ENCODE peak calls at places on chromosome 1, in nine cellular contexts. One of them, this sample, is unnamed.

GRCh38 chr1:211324992-211325775 is 1.4 kb upstream of the TRAF5 start:
- DNase-seq in pancreas: no peak
- DNase-seq in AG09319: no peak
- DNase-seq in IMR-90: no peak
- DNase-seq in AG10803: no peak
- DNase-seq in dorsolateral prefrontal cortex: no peak
- DNase-seq in thoracic aorta: no peak
- DNase-seq in mammary epithelial cell: no peak
- DNase-seq in AG09309: no peak
- DNase-seq in this sample: no peak

GRCh38 chr1:205536759-205537361 is 32.4 kb downstream of the CDK18 start:
- DNase-seq in IMR-90: no peak
- DNase-seq in pancreas: peak
- DNase-seq in AG09309: no peak
- DNase-seq in AG10803: no peak
- DNase-seq in AG09319: no peak
- DNase-seq in mammary epithelial cell: no peak
- DNase-seq in dorsolateral prefrontal cortex: peak
- DNase-seq in thoracic aorta: no peak
- DNase-seq in this sample: no peak

GRCh38 chr1:54294846-54295245 is 94.9 kb downstream of the MRPL37 start:
- DNase-seq in pancreas: no peak
- DNase-seq in mammary epithelial cell: no peak
- DNase-seq in IMR-90: peak
- DNase-seq in AG09319: no peak
- DNase-seq in thoracic aorta: no peak
- DNase-seq in dorsolateral prefrontal cortex: no peak
- DNase-seq in AG10803: peak
- DNase-seq in AG09309: no peak
- DNase-seq in this sample: no peak

GRCh38 chr1:41454406-41454805 is 30.1 kb downstream of the EDN2 start:
- DNase-seq in AG09319: no peak
- DNase-seq in pancreas: no peak
- DNase-seq in dorsolateral prefrontal cortex: peak
- DNase-seq in AG10803: peak
- DNase-seq in thoracic aorta: no peak
- DNase-seq in mammary epithelial cell: peak
- DNase-seq in IMR-90: no peak
- DNase-seq in AG09309: no peak
- DNase-seq in this sample: no peak

GRCh38 chr1:160376525-160377131 is 9.8 kb downstream of the NHLH1 start:
- DNase-seq in thoracic aorta: no peak
- DNase-seq in AG09309: peak
- DNase-seq in mammary epithelial cell: peak
- DNase-seq in AG10803: peak
- DNase-seq in IMR-90: peak
- DNase-seq in dorsolateral prefrontal cortex: no peak
- DNase-seq in pancreas: no peak
- DNase-seq in AG09319: peak
- DNase-seq in this sample: peak

GRCh38 chr1:175508320-175509110 is 234.9 kb downstream of the TNR start:
- DNase-seq in pancreas: no peak
- DNase-seq in IMR-90: no peak
- DNase-seq in AG10803: no peak
- DNase-seq in mammary epithelial cell: peak
- DNase-seq in dorsolateral prefrontal cortex: no peak
- DNase-seq in AG09319: no peak
- DNase-seq in AG09309: no peak
- DNase-seq in thoracic aorta: no peak
- DNase-seq in this sample: no peak

GRCh38 chr1:890661-891060 is 33.1 kb upstream of the SAMD11 start:
- DNase-seq in dorsolateral prefrontal cortex: no peak
- DNase-seq in thoracic aorta: no peak
- DNase-seq in IMR-90: peak
- DNase-seq in AG10803: no peak
- DNase-seq in pancreas: no peak
- DNase-seq in mammary epithelial cell: no peak
- DNase-seq in AG09309: no peak
- DNase-seq in AG09319: no peak
- DNase-seq in this sample: no peak

GRCh38 chr1:116067564-116067887 is 43.7 kb upstream of the MAB21L3 start:
- DNase-seq in pancreas: no peak
- DNase-seq in mammary epithelial cell: peak
- DNase-seq in thoracic aorta: no peak
- DNase-seq in AG09319: peak
- DNase-seq in IMR-90: peak
- DNase-seq in dorsolateral prefrontal cortex: no peak
- DNase-seq in AG09309: peak
- DNase-seq in AG10803: peak
- DNase-seq in this sample: no peak

GRCh38 chr1:93608188-93609109 is 73.2 kb downstream of the BCAR3 start:
- DNase-seq in dorsolateral prefrontal cortex: no peak
- DNase-seq in pancreas: no peak
- DNase-seq in AG09309: no peak
- DNase-seq in AG09319: no peak
- DNase-seq in thoracic aorta: no peak
- DNase-seq in IMR-90: peak
- DNase-seq in mammary epithelial cell: no peak
- DNase-seq in AG10803: no peak
- DNase-seq in this sample: no peak

GRCh38 chr1:153881764-153882163 is 41.0 kb downstream of the GATAD2B start:
- DNase-seq in AG09309: no peak
- DNase-seq in AG10803: peak
- DNase-seq in mammary epithelial cell: no peak
- DNase-seq in thoracic aorta: no peak
- DNase-seq in AG09319: no peak
- DNase-seq in dorsolateral prefrontal cortex: no peak
- DNase-seq in IMR-90: peak
- DNase-seq in pancreas: no peak
- DNase-seq in this sample: no peak

GRCh38 chr1:115283681-115284146 is 54.3 kb downstream of the NGF start:
- DNase-seq in AG09309: no peak
- DNase-seq in IMR-90: no peak
- DNase-seq in thoracic aorta: no peak
- DNase-seq in mammary epithelial cell: no peak
- DNase-seq in dorsolateral prefrontal cortex: no peak
- DNase-seq in AG09319: no peak
- DNase-seq in AG10803: no peak
- DNase-seq in pancreas: no peak
- DNase-seq in this sample: no peak

GRCh38 chr1:204151562-204152309 is at the start of gene ETNK2:
- DNase-seq in AG10803: peak
- DNase-seq in dorsolateral prefrontal cortex: peak
- DNase-seq in IMR-90: peak
- DNase-seq in thoracic aorta: no peak
- DNase-seq in mammary epithelial cell: no peak
- DNase-seq in AG09309: no peak
- DNase-seq in pancreas: peak
- DNase-seq in AG09319: no peak
- DNase-seq in this sample: peak

GRCh38 chr1:151693057-151693651 is 23.4 kb downstream of the CELF3 start:
- DNase-seq in pancreas: no peak
- DNase-seq in mammary epithelial cell: peak
- DNase-seq in AG09319: no peak
- DNase-seq in IMR-90: peak
- DNase-seq in dorsolateral prefrontal cortex: no peak
- DNase-seq in AG09309: no peak
- DNase-seq in thoracic aorta: no peak
- DNase-seq in AG10803: peak
- DNase-seq in this sample: no peak

GRCh38 chr1:77686784-77687518 is 4.5 kb upstream of the ZZZ3 start:
- DNase-seq in IMR-90: no peak
- DNase-seq in mammary epithelial cell: no peak
- DNase-seq in AG10803: no peak
- DNase-seq in pancreas: peak
- DNase-seq in AG09309: no peak
- DNase-seq in thoracic aorta: no peak
- DNase-seq in dorsolateral prefrontal cortex: no peak
- DNase-seq in AG09319: no peak
- DNase-seq in this sample: no peak

GRCh38 chr1:43067856-43068751 is 104.0 kb downstream of the EBNA1BP2 start:
- DNase-seq in IMR-90: no peak
- DNase-seq in AG09319: no peak
- DNase-seq in mammary epithelial cell: no peak
- DNase-seq in dorsolateral prefrontal cortex: no peak
- DNase-seq in thoracic aorta: no peak
- DNase-seq in AG09309: no peak
- DNase-seq in pancreas: peak
- DNase-seq in AG10803: no peak
- DNase-seq in this sample: peak

DNA sequence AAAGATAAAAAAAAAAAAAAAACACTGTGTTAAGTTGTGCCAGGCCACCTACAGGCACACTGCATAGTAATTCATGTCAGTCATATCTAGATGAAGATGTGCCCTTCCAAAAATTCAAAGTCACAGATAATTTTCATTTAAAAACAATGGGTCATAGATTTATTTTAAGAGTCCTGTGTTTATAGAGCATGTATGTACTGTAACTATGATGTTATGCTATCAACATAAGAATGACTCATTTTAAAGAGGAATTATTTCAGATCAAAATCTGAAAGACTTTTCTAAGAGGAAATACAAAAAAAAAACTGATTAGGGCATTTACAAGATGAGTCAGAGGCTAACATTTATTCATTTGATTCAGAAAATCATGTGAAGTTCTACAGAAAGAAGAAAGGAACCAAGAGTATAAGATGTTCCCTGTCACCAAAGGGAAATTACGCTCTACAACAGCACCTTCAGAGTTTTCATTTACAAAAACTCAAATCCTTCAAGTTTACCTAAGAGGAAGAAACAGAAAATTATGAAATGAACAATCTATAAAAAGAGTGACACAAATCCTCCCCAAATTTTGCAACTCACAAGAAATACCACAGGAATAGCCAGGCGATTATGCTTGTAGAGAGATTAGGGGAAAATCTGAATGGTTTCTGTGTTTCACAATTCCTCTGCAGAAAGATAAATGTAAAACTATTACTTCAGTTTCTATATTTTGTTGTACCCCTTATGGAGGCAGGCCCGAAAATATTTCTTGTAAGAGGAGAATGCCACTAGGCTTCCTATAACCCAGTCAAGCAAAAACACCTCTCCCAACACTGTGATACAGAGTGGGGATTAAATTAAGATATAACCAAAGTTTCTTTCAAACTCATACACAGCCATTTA is 13.8 kb downstream of the TP53BP2 start:
- DNase-seq in AG10803: peak
- DNase-seq in IMR-90: peak
- DNase-seq in mammary epithelial cell: peak
- DNase-seq in AG09309: no peak
- DNase-seq in AG09319: no peak
- DNase-seq in pancreas: no peak
- DNase-seq in thoracic aorta: no peak
- DNase-seq in dorsolateral prefrontal cortex: no peak
- DNase-seq in this sample: no peak
- TF ChIP-seq CTCF in AG10803: no peak
- TF ChIP-seq CTCF in IMR-90: no peak
- TF ChIP-seq CTCF in mammary epithelial cell: no peak
- TF ChIP-seq CTCF in AG09309: peak
- TF ChIP-seq CTCF in AG09319: no peak
- TF ChIP-seq CTCF in pancreas: no peak
- TF ChIP-seq CTCF in thoracic aorta: no peak
- TF ChIP-seq CTCF in dorsolateral prefrontal cortex: no peak
- TF ChIP-seq CTCF in this sample: no peak

DNA sequence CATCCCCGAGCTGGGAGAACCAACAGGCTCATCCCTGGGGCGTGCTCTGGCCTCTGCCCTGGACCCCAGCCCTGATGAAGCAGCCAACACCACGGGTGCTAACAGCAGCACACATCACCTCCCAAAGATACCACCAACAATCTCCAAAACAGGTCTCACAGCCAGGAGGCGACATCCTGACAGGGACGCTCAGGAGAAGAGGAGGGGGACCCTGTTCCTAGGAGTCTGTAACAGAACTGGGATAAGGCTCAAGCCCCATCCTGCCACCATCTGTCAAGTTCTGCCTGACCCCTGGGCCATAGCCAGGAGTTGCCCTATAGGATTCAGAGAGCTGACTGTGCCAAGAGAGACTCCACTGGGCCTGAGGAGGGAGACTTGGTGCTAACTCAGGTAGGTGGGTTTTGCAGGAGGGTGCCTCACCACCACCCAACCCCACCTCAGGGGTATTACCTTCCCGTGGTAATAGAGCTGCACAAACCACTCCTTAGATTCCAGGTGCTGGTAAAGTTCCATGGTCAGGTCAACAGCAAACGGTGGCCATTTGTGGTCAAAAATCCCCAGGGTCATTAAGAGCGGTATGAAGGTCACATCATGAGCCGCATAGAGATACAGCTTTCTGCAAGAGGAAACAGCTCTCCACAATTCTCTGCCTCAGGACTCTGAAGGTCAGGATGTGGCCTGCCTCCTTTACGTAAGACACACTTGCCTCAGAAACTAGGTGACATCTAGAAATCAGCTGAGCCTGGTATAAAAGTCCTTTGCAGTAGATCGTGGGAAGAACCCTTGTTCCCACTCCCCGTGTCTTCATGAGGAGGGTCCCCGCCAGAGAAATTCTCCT is 22.3 kb downstream of the ACP6 start:
- DNase-seq in mammary epithelial cell: no peak
- DNase-seq in AG10803: no peak
- DNase-seq in pancreas: no peak
- DNase-seq in AG09309: no peak
- DNase-seq in thoracic aorta: no peak
- DNase-seq in AG09319: no peak
- DNase-seq in IMR-90: no peak
- DNase-seq in dorsolateral prefrontal cortex: no peak
- DNase-seq in this sample: no peak
- TF ChIP-seq CTCF in mammary epithelial cell: no peak
- TF ChIP-seq CTCF in AG10803: no peak
- TF ChIP-seq CTCF in pancreas: no peak
- TF ChIP-seq CTCF in AG09309: no peak
- TF ChIP-seq CTCF in thoracic aorta: no peak
- TF ChIP-seq CTCF in AG09319: no peak
- TF ChIP-seq CTCF in IMR-90: no peak
- TF ChIP-seq CTCF in dorsolateral prefrontal cortex: no peak
- TF ChIP-seq CTCF in this sample: no peak

DNA sequence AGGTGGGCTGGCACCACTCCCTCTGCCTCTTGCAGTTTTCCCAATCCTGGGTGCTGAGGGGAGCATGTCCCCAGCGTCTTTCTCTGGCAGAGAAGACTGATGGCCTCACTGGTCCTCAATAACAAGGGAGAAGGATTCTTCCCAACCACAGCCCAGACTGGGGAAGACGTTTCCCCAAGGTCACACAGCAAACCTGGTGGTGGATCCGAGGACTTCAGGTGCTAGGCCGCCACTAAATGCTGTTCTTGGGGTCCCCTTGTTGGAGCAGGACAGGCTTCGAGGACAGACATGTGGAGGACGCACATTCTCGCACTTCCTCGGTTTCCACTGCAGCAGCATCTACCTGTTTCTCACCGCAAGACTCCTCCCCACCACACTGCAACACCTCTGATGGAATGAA is 30.9 kb upstream of the PAX7 start:
- DNase-seq in pancreas: no peak
- DNase-seq in IMR-90: no peak
- DNase-seq in AG09319: no peak
- DNase-seq in dorsolateral prefrontal cortex: no peak
- DNase-seq in AG10803: no peak
- DNase-seq in thoracic aorta: no peak
- DNase-seq in AG09309: no peak
- DNase-seq in mammary epithelial cell: no peak
- DNase-seq in this sample: no peak
- TF ChIP-seq CTCF in pancreas: no peak
- TF ChIP-seq CTCF in IMR-90: no peak
- TF ChIP-seq CTCF in AG09319: no peak
- TF ChIP-seq CTCF in dorsolateral prefrontal cortex: no peak
- TF ChIP-seq CTCF in AG10803: no peak
- TF ChIP-seq CTCF in thoracic aorta: no peak
- TF ChIP-seq CTCF in AG09309: no peak
- TF ChIP-seq CTCF in mammary epithelial cell: peak
- TF ChIP-seq CTCF in this sample: no peak

GRCh38 chr1:180181048-180181447 is 26.4 kb downstream of the QSOX1 start:
- DNase-seq in thoracic aorta: no peak
- DNase-seq in dorsolateral prefrontal cortex: no peak
- DNase-seq in AG09309: no peak
- DNase-seq in AG10803: peak
- DNase-seq in IMR-90: no peak
- DNase-seq in mammary epithelial cell: no peak
- DNase-seq in pancreas: no peak
- DNase-seq in AG09319: no peak
- DNase-seq in this sample: no peak
- TF ChIP-seq CTCF in thoracic aorta: peak
- TF ChIP-seq CTCF in dorsolateral prefrontal cortex: peak
- TF ChIP-seq CTCF in AG09309: peak
- TF ChIP-seq CTCF in AG10803: peak
- TF ChIP-seq CTCF in IMR-90: peak
- TF ChIP-seq CTCF in mammary epithelial cell: peak
- TF ChIP-seq CTCF in pancreas: no peak
- TF ChIP-seq CTCF in AG09319: peak
- TF ChIP-seq CTCF in this sample: no peak

This sample was measured in GM20000.